ENCODE peak calls at places on chromosomes 16 and 17, in eight cellular contexts. N is choroid plexus epithelial cell; D is CD4-positive, alpha-beta memory T cell; V is stimulated activated CD8-positive, alpha-beta memory T cell treated with anti-CD3 and anti-CD28 coated beads, Interleukin-2, amount 100 ng/mL, for 1 hour; X is WERI-Rb-1; Z is CD8-positive, alpha-beta T cell; M is activated gamma-delta T cell treated with Interleukin-2 at 50 U/mL for 16 hours; U is GM03348. C is an unnamed sample.

GRCh38 chr16:28597692-28598261 is 927 bp upstream of the SULT1A2 start:
- DNase-seq in N (peak), D (no peak), V (no peak), X (peak), Z (no peak), M (no peak), U (no peak), C (peak)

GRCh38 chr16:73912311-73912710 is 384.3 kb upstream of the PSMD7 start:
- DNase-seq in N (no peak), D (no peak), V (no peak), X (no peak), Z (no peak), M (no peak), U (no peak), C (no peak)

GRCh38 chr17:77144227-77144626 is 3.5 kb downstream of the SEC14L1 start:
- DNase-seq in N (no peak), D (no peak), V (no peak), X (no peak), Z (no peak), M (no peak), U (no peak), C (no peak)

GRCh38 chr16:89560413-89561194 is at the start of gene RPL13:
- DNase-seq in N (peak), D (peak), V (peak), X (peak), Z (peak), M (peak), U (peak), C (peak)

GRCh38 chr16:74570412-74571301 is 36.3 kb downstream of the GLG1 start:
- DNase-seq in N (no peak), D (no peak), V (no peak), X (no peak), Z (no peak), M (no peak), U (no peak), C (no peak)

GRCh38 chr16:88023786-88024185 is 72.6 kb downstream of the BANP start:
- DNase-seq in N (no peak), D (no peak), V (no peak), X (no peak), Z (no peak), M (no peak), U (no peak), C (no peak)

GRCh38 chr16:82660966-82661365 is 34.2 kb downstream of the CDH13 start:
- DNase-seq in N (no peak), D (no peak), V (no peak), X (no peak), Z (no peak), M (no peak), U (no peak), C (no peak)

GRCh38 chr16:11094075-11094593 is 149.8 kb downstream of the CLEC16A start:
- DNase-seq in N (peak), D (peak), V (no peak), X (no peak), Z (no peak), M (no peak), U (no peak), C (peak)

GRCh38 chr17:36975922-36976515 is 27.3 kb downstream of the AATF start:
- DNase-seq in N (no peak), D (no peak), V (no peak), X (no peak), Z (no peak), M (no peak), U (no peak), C (no peak)

GRCh38 chr17:76549539-76549938 is 9.7 kb downstream of the PRCD start:
- DNase-seq in N (no peak), D (no peak), V (no peak), X (no peak), Z (no peak), M (no peak), U (no peak), C (no peak)

GRCh38 chr16:66750279-66751134 is 902 bp downstream of the DYNC1LI2 start:
- DNase-seq in N (peak), D (no peak), V (no peak), X (no peak), Z (no peak), M (no peak), U (no peak), C (no peak)

GRCh38 chr16:85393674-85394510 is 219.2 kb upstream of the GSE1 start:
- DNase-seq in N (peak), D (peak), V (peak), X (peak), Z (peak), M (peak), U (peak), C (peak)

GRCh38 chr16:28149016-28149888 is 62.5 kb downstream of the XPO6 start:
- DNase-seq in N (no peak), D (no peak), V (no peak), X (no peak), Z (no peak), M (no peak), U (no peak), C (no peak)

GRCh38 chr16:22369221-22369811 is 5.1 kb downstream of the CDR2 start:
- DNase-seq in N (peak), D (no peak), V (no peak), X (no peak), Z (no peak), M (no peak), U (peak), C (no peak)

GRCh38 chr17:78972507-78973105 is 7.1 kb downstream of the LGALS3BP start:
- DNase-seq in N (no peak), D (no peak), V (no peak), X (no peak), Z (no peak), M (no peak), U (no peak), C (no peak)

GRCh38 chr17:1979182-1979980 is 45.8 kb downstream of the RTN4RL1 start:
- DNase-seq in N (no peak), D (no peak), V (no peak), X (no peak), Z (no peak), M (no peak), U (no peak), C (no peak)

GRCh38 chr17:63446981-63447687 is 1.0 kb upstream of the CYB561 start:
- DNase-seq in N (no peak), D (peak), V (no peak), X (no peak), Z (peak), M (peak), U (no peak), C (peak)

GRCh38 chr17:40124279-40125141 is 2.7 kb downstream of the MSL1 start:
- DNase-seq in N (peak), D (no peak), V (no peak), X (no peak), Z (no peak), M (no peak), U (peak), C (peak)

GRCh38 chr17:40562841-40563370 is 2.4 kb downstream of the CCR7 start:
- DNase-seq in N (no peak), D (no peak), V (no peak), X (no peak), Z (no peak), M (no peak), U (no peak), C (no peak)

GRCh38 chr16:88461291-88462269 is 8.5 kb downstream of the ZFPM1 start:
- DNase-seq in N (peak), D (no peak), V (no peak), X (no peak), Z (no peak), M (no peak), U (no peak), C (no peak)

GRCh38 chr17:7246779-7247178 is 4.5 kb upstream of the GABARAP start:
- DNase-seq in N (no peak), D (no peak), V (no peak), X (no peak), Z (no peak), M (no peak), U (no peak), C (no peak)